ENCODE peak calls at places on chromosomes 7 and 10, in eight cellular contexts. One of them, this sample, is unnamed.

GRCh38 chr7:102000123-102000522 is 182.7 kb downstream of the CUX1 start:
- DNase-seq in type B pancreatic cell: no peak
- DNase-seq in AG09319: no peak
- DNase-seq in choroid plexus epithelial cell: no peak
- DNase-seq in Calu3: no peak
- DNase-seq in GM06990: no peak
- DNase-seq in endothelial cell: no peak
- DNase-seq in PC-9: no peak
- DNase-seq in this sample: no peak

GRCh38 chr7:120989571-120990220 is 1.2 kb downstream of the CPED1 start:
- DNase-seq in type B pancreatic cell: no peak
- DNase-seq in AG09319: no peak
- DNase-seq in choroid plexus epithelial cell: peak
- DNase-seq in Calu3: no peak
- DNase-seq in GM06990: no peak
- DNase-seq in endothelial cell: no peak
- DNase-seq in PC-9: no peak
- DNase-seq in this sample: peak

GRCh38 chr10:1361411-1362105 is 305.4 kb downstream of the WDR37 start:
- DNase-seq in type B pancreatic cell: no peak
- DNase-seq in AG09319: no peak
- DNase-seq in choroid plexus epithelial cell: no peak
- DNase-seq in Calu3: no peak
- DNase-seq in GM06990: no peak
- DNase-seq in endothelial cell: no peak
- DNase-seq in PC-9: no peak
- DNase-seq in this sample: no peak

GRCh38 chr7:98754041-98754479 is 115.8 kb downstream of the TMEM130 start:
- DNase-seq in type B pancreatic cell: no peak
- DNase-seq in AG09319: no peak
- DNase-seq in choroid plexus epithelial cell: no peak
- DNase-seq in Calu3: peak
- DNase-seq in GM06990: no peak
- DNase-seq in endothelial cell: peak
- DNase-seq in PC-9: peak
- DNase-seq in this sample: no peak

GRCh38 chr7:82471351-82472020 is 27.9 kb upstream of the CACNA2D1 start:
- DNase-seq in type B pancreatic cell: no peak
- DNase-seq in AG09319: no peak
- DNase-seq in choroid plexus epithelial cell: no peak
- DNase-seq in Calu3: no peak
- DNase-seq in GM06990: no peak
- DNase-seq in endothelial cell: no peak
- DNase-seq in PC-9: no peak
- DNase-seq in this sample: no peak

GRCh38 chr10:103153302-103153759 is 39.7 kb downstream of the NT5C2 start:
- DNase-seq in type B pancreatic cell: no peak
- DNase-seq in AG09319: no peak
- DNase-seq in choroid plexus epithelial cell: peak
- DNase-seq in Calu3: no peak
- DNase-seq in GM06990: no peak
- DNase-seq in endothelial cell: peak
- DNase-seq in PC-9: no peak
- DNase-seq in this sample: no peak

GRCh38 chr10:103668351-103669242 is 175.1 kb downstream of the NEURL1 start:
- DNase-seq in type B pancreatic cell: no peak
- DNase-seq in AG09319: no peak
- DNase-seq in choroid plexus epithelial cell: peak
- DNase-seq in Calu3: no peak
- DNase-seq in GM06990: no peak
- DNase-seq in endothelial cell: no peak
- DNase-seq in PC-9: no peak
- DNase-seq in this sample: no peak

GRCh38 chr10:100438674-100439315 is 24.0 kb upstream of the WNT8B start:
- DNase-seq in type B pancreatic cell: no peak
- DNase-seq in AG09319: no peak
- DNase-seq in choroid plexus epithelial cell: no peak
- DNase-seq in Calu3: no peak
- DNase-seq in GM06990: no peak
- DNase-seq in endothelial cell: no peak
- DNase-seq in PC-9: no peak
- DNase-seq in this sample: no peak

GRCh38 chr10:71771204-71771603 is 2.1 kb downstream of the VSIR start:
- DNase-seq in type B pancreatic cell: no peak
- DNase-seq in AG09319: no peak
- DNase-seq in choroid plexus epithelial cell: no peak
- DNase-seq in Calu3: no peak
- DNase-seq in GM06990: no peak
- DNase-seq in endothelial cell: no peak
- DNase-seq in PC-9: no peak
- DNase-seq in this sample: no peak

GRCh38 chr7:131606346-131607290 is 50.2 kb upstream of the PODXL start:
- DNase-seq in type B pancreatic cell: no peak
- DNase-seq in AG09319: no peak
- DNase-seq in choroid plexus epithelial cell: no peak
- DNase-seq in Calu3: no peak
- DNase-seq in GM06990: no peak
- DNase-seq in endothelial cell: no peak
- DNase-seq in PC-9: peak
- DNase-seq in this sample: no peak

GRCh38 chr10:60905580-60905979 is 38.4 kb downstream of the RHOBTB1 start:
- DNase-seq in type B pancreatic cell: no peak
- DNase-seq in AG09319: no peak
- DNase-seq in choroid plexus epithelial cell: peak
- DNase-seq in Calu3: no peak
- DNase-seq in GM06990: no peak
- DNase-seq in endothelial cell: no peak
- DNase-seq in PC-9: peak
- DNase-seq in this sample: no peak

GRCh38 chr10:53325073-53325472 is 552.5 kb upstream of the MBL2 start:
- DNase-seq in type B pancreatic cell: no peak
- DNase-seq in AG09319: no peak
- DNase-seq in choroid plexus epithelial cell: peak
- DNase-seq in Calu3: no peak
- DNase-seq in GM06990: no peak
- DNase-seq in endothelial cell: no peak
- DNase-seq in PC-9: no peak
- DNase-seq in this sample: no peak

GRCh38 chr10:93458821-93459257 is 23.3 kb downstream of the MYOF start:
- DNase-seq in type B pancreatic cell: no peak
- DNase-seq in AG09319: peak
- DNase-seq in choroid plexus epithelial cell: peak
- DNase-seq in Calu3: peak
- DNase-seq in GM06990: no peak
- DNase-seq in endothelial cell: no peak
- DNase-seq in PC-9: peak
- DNase-seq in this sample: no peak

GRCh38 chr7:156152380-156152779 is 340.1 kb upstream of the SHH start:
- DNase-seq in type B pancreatic cell: no peak
- DNase-seq in AG09319: no peak
- DNase-seq in choroid plexus epithelial cell: peak
- DNase-seq in Calu3: no peak
- DNase-seq in GM06990: no peak
- DNase-seq in endothelial cell: no peak
- DNase-seq in PC-9: no peak
- DNase-seq in this sample: no peak

GRCh38 chr10:63716174-63716573 is 195.0 kb downstream of the REEP3 start:
- DNase-seq in type B pancreatic cell: no peak
- DNase-seq in AG09319: no peak
- DNase-seq in choroid plexus epithelial cell: no peak
- DNase-seq in Calu3: no peak
- DNase-seq in GM06990: no peak
- DNase-seq in endothelial cell: no peak
- DNase-seq in PC-9: no peak
- DNase-seq in this sample: no peak

GRCh38 chr10:396107-396506 is 260.9 kb downstream of the ZMYND11 start:
- DNase-seq in type B pancreatic cell: no peak
- DNase-seq in AG09319: no peak
- DNase-seq in choroid plexus epithelial cell: no peak
- DNase-seq in Calu3: no peak
- DNase-seq in GM06990: no peak
- DNase-seq in endothelial cell: no peak
- DNase-seq in PC-9: no peak
- DNase-seq in this sample: no peak

GRCh38 chr10:119596537-119597404 is at the start of gene TIAL1:
- DNase-seq in type B pancreatic cell: peak
- DNase-seq in AG09319: peak
- DNase-seq in choroid plexus epithelial cell: peak
- DNase-seq in Calu3: peak
- DNase-seq in GM06990: peak
- DNase-seq in endothelial cell: peak
- DNase-seq in PC-9: peak
- DNase-seq in this sample: peak

GRCh38 chr7:121139427-121139826 is 150.9 kb downstream of the CPED1 start:
- DNase-seq in type B pancreatic cell: no peak
- DNase-seq in AG09319: no peak
- DNase-seq in choroid plexus epithelial cell: no peak
- DNase-seq in Calu3: no peak
- DNase-seq in GM06990: no peak
- DNase-seq in endothelial cell: no peak
- DNase-seq in PC-9: no peak
- DNase-seq in this sample: no peak

GRCh38 chr7:83633516-83633915 is 15.4 kb downstream of the SEMA3E start:
- DNase-seq in type B pancreatic cell: no peak
- DNase-seq in AG09319: no peak
- DNase-seq in choroid plexus epithelial cell: no peak
- DNase-seq in Calu3: no peak
- DNase-seq in GM06990: no peak
- DNase-seq in endothelial cell: no peak
- DNase-seq in PC-9: no peak
- DNase-seq in this sample: no peak

GRCh38 chr7:156117542-156118245 is 305.4 kb upstream of the SHH start:
- DNase-seq in type B pancreatic cell: no peak
- DNase-seq in AG09319: no peak
- DNase-seq in choroid plexus epithelial cell: no peak
- DNase-seq in Calu3: no peak
- DNase-seq in GM06990: no peak
- DNase-seq in endothelial cell: no peak
- DNase-seq in PC-9: no peak
- DNase-seq in this sample: no peak

GRCh38 chr10:104253576-104254410 is 899 bp upstream of the GSTO1 start:
- DNase-seq in type B pancreatic cell: no peak
- DNase-seq in AG09319: no peak
- DNase-seq in choroid plexus epithelial cell: no peak
- DNase-seq in Calu3: no peak
- DNase-seq in GM06990: no peak
- DNase-seq in endothelial cell: no peak
- DNase-seq in PC-9: no peak
- DNase-seq in this sample: no peak

GRCh38 chr10:82932426-82932825 is 1057.4 kb downstream of the NRG3 start:
- DNase-seq in type B pancreatic cell: no peak
- DNase-seq in AG09319: no peak
- DNase-seq in choroid plexus epithelial cell: peak
- DNase-seq in Calu3: no peak
- DNase-seq in GM06990: no peak
- DNase-seq in endothelial cell: no peak
- DNase-seq in PC-9: no peak
- DNase-seq in this sample: no peak

GRCh38 chr10:126013489-126014281 is 117.3 kb downstream of the FANK1 start:
- DNase-seq in type B pancreatic cell: no peak
- DNase-seq in AG09319: no peak
- DNase-seq in choroid plexus epithelial cell: peak
- DNase-seq in Calu3: peak
- DNase-seq in GM06990: peak
- DNase-seq in endothelial cell: no peak
- DNase-seq in PC-9: no peak
- DNase-seq in this sample: peak
- TF ChIP-seq CTCF in type B pancreatic cell: no peak
- TF ChIP-seq CTCF in AG09319: peak
- TF ChIP-seq CTCF in choroid plexus epithelial cell: no peak
- TF ChIP-seq CTCF in Calu3: no peak
- TF ChIP-seq CTCF in GM06990: peak
- TF ChIP-seq CTCF in endothelial cell: no peak
- TF ChIP-seq CTCF in PC-9: no peak
- TF ChIP-seq CTCF in this sample: peak

DNA sequence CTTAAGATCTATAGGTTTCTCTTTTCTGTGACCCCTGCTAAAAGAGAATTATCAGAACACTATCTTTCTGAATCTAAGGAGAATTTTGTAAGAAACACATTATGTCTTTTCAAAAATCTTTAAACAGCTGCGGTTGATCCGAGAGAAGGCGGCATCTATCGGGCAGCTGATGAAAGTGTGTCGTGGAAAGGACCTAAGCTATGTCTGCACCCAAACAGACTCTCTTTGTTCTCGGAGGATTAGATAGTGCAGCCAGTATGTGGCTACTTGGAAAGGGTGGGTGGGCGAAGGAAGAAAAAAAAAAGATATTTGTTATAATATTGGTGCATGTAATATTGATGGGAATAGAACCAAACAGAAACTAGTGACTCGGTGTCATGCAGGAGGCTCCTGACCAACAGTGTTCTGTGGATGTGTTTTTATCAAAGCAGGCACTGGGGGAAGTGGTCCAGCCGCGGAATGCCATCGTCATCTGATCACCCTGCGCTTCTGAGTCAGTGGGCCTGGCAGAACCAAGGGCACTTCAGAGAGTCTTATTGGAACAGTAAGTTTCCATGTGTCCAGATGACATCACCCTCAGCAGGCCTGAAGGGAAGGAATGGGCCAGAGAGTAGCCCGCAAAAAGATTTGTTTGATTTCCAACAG is 509.7 kb upstream of the AKR1E2 start:
- DNase-seq in type B pancreatic cell: no peak
- DNase-seq in AG09319: peak
- DNase-seq in choroid plexus epithelial cell: peak
- DNase-seq in Calu3: no peak
- DNase-seq in GM06990: no peak
- DNase-seq in endothelial cell: no peak
- DNase-seq in PC-9: no peak
- DNase-seq in this sample: no peak
- TF ChIP-seq CTCF in type B pancreatic cell: no peak
- TF ChIP-seq CTCF in AG09319: no peak
- TF ChIP-seq CTCF in choroid plexus epithelial cell: peak
- TF ChIP-seq CTCF in Calu3: no peak
- TF ChIP-seq CTCF in GM06990: no peak
- TF ChIP-seq CTCF in endothelial cell: no peak
- TF ChIP-seq CTCF in PC-9: no peak
- TF ChIP-seq CTCF in this sample: no peak

GRCh38 chr10:43691503-43691902 is 42.8 kb upstream of the ZNF32 start:
- DNase-seq in type B pancreatic cell: no peak
- DNase-seq in AG09319: no peak
- DNase-seq in choroid plexus epithelial cell: no peak
- DNase-seq in Calu3: no peak
- DNase-seq in GM06990: no peak
- DNase-seq in endothelial cell: no peak
- DNase-seq in PC-9: no peak
- DNase-seq in this sample: no peak
- TF ChIP-seq CTCF in type B pancreatic cell: no peak
- TF ChIP-seq CTCF in AG09319: peak
- TF ChIP-seq CTCF in choroid plexus epithelial cell: no peak
- TF ChIP-seq CTCF in Calu3: no peak
- TF ChIP-seq CTCF in GM06990: no peak
- TF ChIP-seq CTCF in endothelial cell: no peak
- TF ChIP-seq CTCF in PC-9: no peak
- TF ChIP-seq CTCF in this sample: no peak

DNA sequence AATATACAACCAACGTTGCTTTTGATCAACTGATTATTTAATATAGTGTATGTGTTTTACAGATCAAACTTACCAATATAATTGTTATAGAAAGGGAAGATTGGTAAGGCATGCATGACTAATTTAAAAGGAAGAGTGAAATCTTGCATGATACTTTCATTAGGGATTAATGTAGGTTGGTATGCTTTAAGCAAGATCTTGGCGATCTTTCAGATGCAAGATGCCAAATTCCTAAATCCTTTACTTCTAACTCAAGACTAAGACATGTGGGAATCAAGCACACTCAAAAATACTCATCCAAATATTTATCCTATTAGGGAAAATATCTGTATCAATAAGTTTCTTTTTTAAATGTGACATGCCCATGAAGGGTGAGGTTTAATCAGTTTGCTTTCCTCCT is 321.4 kb upstream of the MEOX2 start:
- DNase-seq in type B pancreatic cell: no peak
- DNase-seq in AG09319: no peak
- DNase-seq in choroid plexus epithelial cell: no peak
- DNase-seq in Calu3: no peak
- DNase-seq in GM06990: no peak
- DNase-seq in endothelial cell: no peak
- DNase-seq in PC-9: no peak
- DNase-seq in this sample: no peak
- TF ChIP-seq CTCF in type B pancreatic cell: no peak
- TF ChIP-seq CTCF in AG09319: no peak
- TF ChIP-seq CTCF in choroid plexus epithelial cell: no peak
- TF ChIP-seq CTCF in Calu3: no peak
- TF ChIP-seq CTCF in GM06990: no peak
- TF ChIP-seq CTCF in endothelial cell: no peak
- TF ChIP-seq CTCF in PC-9: no peak
- TF ChIP-seq CTCF in this sample: no peak

This sample was measured in GM13977.